ENCODE peak calls at places on chromosomes 4 and X, in six cellular contexts. N is AG09319; H is mesendoderm; Y is GM13977; K is upper lobe of left lung; J is CD4-positive, alpha-beta T cell. A is an unnamed sample.

GRCh38 chr4:77197361-77197760 is 40.4 kb downstream of the CCNG2 start:
- DNase-seq in J (no peak), Y (no peak), K (no peak), N (no peak), H (no peak), A (no peak)

GRCh38 chr4:55431710-55432336 is 36.1 kb downstream of the TMEM165 start:
- DNase-seq in H (no peak), N (no peak), J (no peak), Y (no peak), K (no peak), A (no peak)

GRCh38 chr4:173807347-173807746 is 277.3 kb upstream of the HAND2 start:
- DNase-seq in H (no peak), N (no peak), K (no peak), Y (no peak), J (no peak), A (no peak)

GRCh38 chrX:135985123-135985973 is at the start of gene SLC9A6:
- DNase-seq in J (peak), N (peak), H (peak), K (peak), Y (peak), A (peak)

GRCh38 chrX:73268463-73268862 is 53.8 kb upstream of the NAP1L2 start:
- DNase-seq in H (no peak), N (no peak), J (no peak), K (no peak), Y (no peak), A (no peak)

GRCh38 chrX:2370436-2370835 is 130.3 kb downstream of the DHRSX start:
- DNase-seq in N (peak), J (no peak), H (peak), Y (no peak), K (no peak), A (peak)

GRCh38 chr4:33013280-33013679 is 2293.1 kb downstream of the PCDH7 start:
- DNase-seq in Y (no peak), N (no peak), J (no peak), H (no peak), K (no peak), A (no peak)

GRCh38 chr4:163544407-163545038 is 50.0 kb downstream of the TMA16 start:
- DNase-seq in Y (peak), J (peak), H (peak), K (peak), N (no peak), A (peak)

GRCh38 chr4:76188557-76188956 is 25.1 kb downstream of the SCARB2 start:
- DNase-seq in N (no peak), J (no peak), K (no peak), H (peak), Y (no peak), A (no peak)

GRCh38 chr4:77619408-77619807 is 13.8 kb downstream of the CXCL13 start:
- DNase-seq in H (no peak), N (no peak), J (no peak), K (no peak), Y (no peak), A (peak)

GRCh38 chr4:66169341-66169740 is 499.1 kb upstream of the EPHA5 start:
- DNase-seq in N (no peak), H (peak), J (no peak), K (no peak), Y (peak), A (peak)

GRCh38 chr4:109655396-109655795 is 47.8 kb downstream of the CASP6 start:
- DNase-seq in J (no peak), H (peak), Y (no peak), N (no peak), K (no peak), A (no peak)

GRCh38 chrX:15136795-15137194 is 133.1 kb downstream of the ASB9 start:
- DNase-seq in H (no peak), N (no peak), J (no peak), K (no peak), Y (no peak), A (no peak)

GRCh38 chr4:88172987-88173386 is 14.5 kb upstream of the ABCG2 start:
- DNase-seq in N (no peak), J (no peak), K (no peak), Y (no peak), H (no peak), A (no peak)

GRCh38 chrX:11386001-11386523 is 92.8 kb downstream of the AMELX start:
- DNase-seq in J (no peak), Y (no peak), H (no peak), K (no peak), N (peak), A (peak)

GRCh38 chr4:128601992-128602695 is 207.4 kb upstream of the JADE1 start:
- DNase-seq in Y (no peak), K (no peak), N (no peak), H (no peak), J (no peak), A (peak)

GRCh38 chrX:107396235-107396634 is 53.2 kb upstream of the FRMPD3 start:
- DNase-seq in K (no peak), J (no peak), N (no peak), H (no peak), Y (no peak), A (no peak)

GRCh38 chr4:156774422-156774821 is 197.2 kb downstream of the PDGFC start:
- DNase-seq in K (no peak), N (peak), J (no peak), H (no peak), Y (no peak), A (peak)

GRCh38 chr4:48602763-48603162 is 112.7 kb downstream of the ZAR1 start:
- DNase-seq in K (no peak), Y (no peak), N (no peak), H (no peak), J (no peak), A (peak)

GRCh38 chr4:128879971-128880370 is 70.5 kb downstream of the JADE1 start:
- DNase-seq in Y (no peak), H (no peak), K (no peak), J (no peak), N (no peak), A (no peak)

GRCh38 chr4:72564184-72564583 is 4.8 kb downstream of the ADAMTS3 start:
- DNase-seq in K (no peak), J (no peak), N (peak), Y (no peak), H (no peak), A (peak)

GRCh38 chrX:131588995-131589394 is 45.1 kb downstream of the OR13H1 start:
- DNase-seq in Y (no peak), N (no peak), K (no peak), H (no peak), J (no peak), A (peak)

GRCh38 chr4:32136081-32136787 is 1416.1 kb downstream of the PCDH7 start:
- DNase-seq in Y (no peak), K (no peak), N (no peak), H (no peak), J (no peak), A (no peak)

GRCh38 chrX:131262738-131263679 is 26.1 kb downstream of the IGSF1 start:
- DNase-seq in H (peak), N (no peak), K (no peak), J (no peak), Y (no peak), A (no peak)

GRCh38 chrX:50108264-50108663 is 92.5 kb downstream of the AKAP4 start:
- DNase-seq in N (no peak), Y (no peak), K (no peak), J (no peak), H (peak), A (no peak)

GRCh38 chr4:25253072-25253447 is 19.2 kb downstream of the PI4K2B start:
- DNase-seq in J (no peak), K (no peak), H (no peak), Y (peak), N (no peak), A (peak)

GRCh38 chrX:141724186-141724585 is 25.6 kb upstream of the SPANXD start:
- DNase-seq in H (no peak), N (no peak), K (no peak), J (no peak), Y (no peak), A (peak)

GRCh38 chrX:70088281-70088680 is 26.0 kb downstream of the OTUD6A start:
- DNase-seq in J (no peak), N (peak), Y (no peak), K (no peak), H (no peak), A (no peak)

GRCh38 chrX:124194903-124195302 is 137.6 kb upstream of the TEX13D start:
- DNase-seq in K (no peak), J (no peak), N (no peak), H (no peak), Y (no peak), A (no peak)

GRCh38 chr4:72171761-72172160 is 140.0 kb downstream of the NPFFR2 start:
- DNase-seq in H (no peak), Y (no peak), K (no peak), N (no peak), J (no peak), A (no peak)

GRCh38 chrX:46330981-46331380 is 214.2 kb downstream of the ZNF674 start:
- DNase-seq in N (no peak), J (no peak), Y (no peak), H (no peak), K (no peak), A (no peak)

GRCh38 chr4:115396034-115396433 is 282.6 kb upstream of the NDST4 start:
- DNase-seq in K (no peak), J (no peak), N (no peak), H (no peak), Y (no peak), A (no peak)

GRCh38 chr4:15501941-15502340 is 32.3 kb downstream of the CC2D2A start:
- DNase-seq in J (no peak), N (no peak), K (no peak), Y (no peak), H (no peak), A (no peak)

GRCh38 chr4:869776-870175 is 43.8 kb upstream of the CPLX1 start:
- DNase-seq in N (no peak), K (no peak), H (no peak), Y (no peak), J (no peak), A (no peak)

GRCh38 chr4:85565761-85566480 is 91.0 kb downstream of the ARHGAP24 start:
- DNase-seq in J (no peak), N (peak), Y (no peak), K (no peak), H (no peak), A (peak)

A was measured in iris pigment epithelial cell.